ENCODE peak calls at places on chromosomes 6 and 20, in six cellular contexts. E is H1, K is GM12891, I is HepG2, X is K562, F is GM12878. A is an unnamed sample.

GRCh38 chr20:2446845-2447244 is 23.7 kb downstream of the SNRPB start:
- DNase-seq in E (no peak), K (no peak), I (no peak), X (no peak), F (no peak), A (no peak)

GRCh38 chr6:41342241-41342640 is 6.8 kb downstream of the NCR2 start:
- DNase-seq in E (no peak), K (no peak), I (no peak), X (no peak), F (no peak), A (no peak)

GRCh38 chr6:33183071-33183683 is 9.1 kb downstream of the COL11A2 start:
- DNase-seq in E (no peak), K (no peak), I (no peak), X (no peak), F (no peak), A (no peak)

GRCh38 chr6:25953733-25954132 is 8.9 kb upstream of the TRIM38 start:
- DNase-seq in E (no peak), K (no peak), I (no peak), X (no peak), F (no peak), A (no peak)

GRCh38 chr6:154500769-154501171 is 9.7 kb downstream of the CNKSR3 start:
- DNase-seq in E (no peak), K (no peak), I (peak), X (peak), F (no peak), A (no peak)

GRCh38 chr6:120147218-120147871 is 797.8 kb upstream of the MAN1A1 start:
- DNase-seq in E (no peak), K (no peak), I (no peak), X (no peak), F (no peak), A (no peak)

GRCh38 chr6:38153076-38153475 is 333.5 kb downstream of the ZFAND3 start:
- DNase-seq in E (no peak), K (no peak), I (no peak), X (no peak), F (no peak), A (no peak)

GRCh38 chr20:61888101-61888865 is 177.4 kb downstream of the TAF4 start:
- DNase-seq in E (no peak), K (no peak), I (no peak), X (no peak), F (no peak), A (no peak)

GRCh38 chr20:9130407-9130995 is 61.6 kb downstream of the PLCB4 start:
- DNase-seq in E (no peak), K (no peak), I (no peak), X (no peak), F (no peak), A (no peak)

GRCh38 chr20:25196701-25197120 is 1.2 kb downstream of the ENTPD6 start:
- DNase-seq in E (no peak), K (no peak), I (no peak), X (no peak), F (no peak), A (no peak)

GRCh38 chr20:57993738-57994431 is 234.6 kb downstream of the ANKRD60 start:
- DNase-seq in E (no peak), K (no peak), I (no peak), X (no peak), F (no peak), A (no peak)

GRCh38 chr20:32970973-32971300 is 33.3 kb downstream of the SUN5 start:
- DNase-seq in E (no peak), K (no peak), I (no peak), X (no peak), F (no peak), A (no peak)

GRCh38 chr20:33131949-33132822 is 35.8 kb upstream of the BPIFA2 start:
- DNase-seq in E (no peak), K (no peak), I (no peak), X (no peak), F (no peak), A (no peak)

DNA sequence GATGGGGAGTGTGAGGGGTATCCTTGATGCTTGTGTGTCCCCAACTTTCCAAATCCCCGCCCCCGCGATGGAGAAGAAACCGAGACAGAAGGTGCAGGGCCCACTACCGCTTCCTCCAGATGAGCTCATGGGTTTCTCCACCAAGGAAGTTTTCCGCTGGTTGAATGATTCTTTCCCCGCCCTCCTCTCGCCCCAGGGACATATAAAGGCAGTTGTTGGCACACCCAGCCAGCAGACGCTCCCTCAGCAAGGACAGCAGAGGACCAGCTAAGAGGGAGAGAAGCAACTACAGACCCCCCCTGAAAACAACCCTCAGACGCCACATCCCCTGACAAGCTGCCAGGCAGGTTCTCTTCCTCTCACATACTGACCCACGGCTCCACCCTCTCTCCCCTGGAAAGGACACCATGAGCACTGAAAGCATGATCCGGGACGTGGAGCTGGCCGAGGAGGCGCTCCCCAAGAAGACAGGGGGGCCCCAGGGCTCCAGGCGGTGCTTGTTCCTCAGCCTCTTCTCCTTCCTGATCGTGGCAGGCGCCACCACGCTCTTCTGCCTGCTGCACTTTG is at the start of gene TNF:
- DNase-seq in E (no peak), K (peak), I (no peak), X (no peak), F (peak), A (no peak)
- TF ChIP-seq POLR2A in E (no peak), K (peak), I (no peak), X (no peak), F (peak), A (peak)

GRCh38 chr6:36698196-36698595 is 570 bp downstream of the RAB44 start:
- DNase-seq in E (no peak), K (no peak), I (no peak), X (no peak), F (no peak), A (no peak)
- TF ChIP-seq POLR2AphosphoS5 in E (no peak), K (no peak), I (no peak), X (no peak), F (no peak), A (no peak)

DNA sequence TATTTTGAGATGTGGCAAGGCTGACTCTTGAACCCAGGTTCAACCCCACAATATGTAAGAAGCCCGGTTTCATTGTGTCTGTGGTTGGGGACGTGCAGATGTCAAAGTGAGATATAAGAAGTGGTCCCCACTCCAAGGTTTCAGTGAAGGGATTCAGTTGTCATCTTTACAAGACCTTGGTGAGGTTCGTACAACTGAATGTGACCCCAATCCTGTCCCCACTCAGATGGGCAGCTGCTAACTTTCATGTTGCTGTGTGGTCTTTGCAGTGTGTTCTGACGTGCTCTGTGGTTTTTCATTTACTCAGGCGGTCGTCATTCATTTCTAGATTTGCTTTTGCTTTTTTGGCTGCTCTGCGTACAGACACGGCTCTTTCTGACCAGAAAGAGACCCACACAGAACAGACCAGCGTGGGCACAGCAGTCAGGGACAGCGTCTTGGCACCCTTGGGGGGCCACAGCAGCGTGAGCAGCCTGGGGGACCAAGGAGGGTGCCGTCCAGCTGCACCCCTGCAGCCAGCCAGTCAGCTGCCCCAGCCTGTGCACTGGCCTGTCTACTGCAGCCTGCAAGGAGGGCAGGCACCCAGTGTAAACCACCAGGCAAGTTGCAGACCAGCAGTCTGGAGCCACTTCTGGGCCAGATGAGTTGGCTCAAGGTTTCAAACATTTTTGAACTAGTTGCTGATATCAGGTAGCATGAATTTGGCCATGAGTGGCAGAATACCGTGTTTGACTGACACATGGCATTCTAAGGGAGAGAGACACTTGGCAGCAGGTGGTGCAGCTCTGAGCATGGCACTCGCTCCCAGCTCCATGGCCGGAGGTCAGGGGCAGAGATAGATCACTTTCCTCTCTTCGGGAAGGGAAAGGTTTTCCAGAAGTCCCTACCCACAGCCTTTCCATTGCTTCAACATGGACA is 49.4 kb upstream of the IRF4 start:
- DNase-seq in E (no peak), K (no peak), I (no peak), X (no peak), F (peak), A (no peak)
- TF ChIP-seq TAF1 in E (no peak), K (no peak), I (no peak), X (no peak), F (peak), A (no peak)

GRCh38 chr6:42727084-42727601 is 4.7 kb upstream of the PRPH2 start:
- DNase-seq in E (no peak), K (no peak), I (no peak), X (no peak), F (no peak), A (no peak)
- TF ChIP-seq POLR2A in E (no peak), K (no peak), I (no peak), X (no peak), F (no peak), A (no peak)

GRCh38 chr6:139754898-139755754 is 380.7 kb upstream of the CITED2 start:
- DNase-seq in E (no peak), K (no peak), I (peak), X (no peak), F (no peak), A (no peak)

GRCh38 chr6:139759086-139759485 is 384.6 kb upstream of the CITED2 start:
- DNase-seq in E (no peak), K (no peak), I (no peak), X (no peak), F (no peak), A (no peak)

GRCh38 chr6:139762587-139763031 is 388.2 kb upstream of the CITED2 start:
- DNase-seq in E (no peak), K (no peak), I (no peak), X (no peak), F (peak), A (no peak)

GRCh38 chr6:139756381-139756780 is 381.9 kb upstream of the CITED2 start:
- DNase-seq in E (no peak), K (no peak), I (no peak), X (no peak), F (no peak), A (no peak)

GRCh38 chr6:139757766-139758655 is 383.6 kb upstream of the CITED2 start:
- DNase-seq in E (no peak), K (no peak), I (no peak), X (no peak), F (no peak), A (no peak)
- TF ChIP-seq POLR2AphosphoS5 in E (no peak), K (no peak), I (no peak), X (no peak), F (no peak), A (no peak)

GRCh38 chr6:136989591-136990578 is 54.9 kb downstream of the IL20RA start:
- DNase-seq in E (peak), K (no peak), I (no peak), X (no peak), F (no peak), A (no peak)
- TF ChIP-seq TAF1 in E (peak), K (no peak), I (no peak), X (no peak), F (no peak), A (no peak)

DNA sequence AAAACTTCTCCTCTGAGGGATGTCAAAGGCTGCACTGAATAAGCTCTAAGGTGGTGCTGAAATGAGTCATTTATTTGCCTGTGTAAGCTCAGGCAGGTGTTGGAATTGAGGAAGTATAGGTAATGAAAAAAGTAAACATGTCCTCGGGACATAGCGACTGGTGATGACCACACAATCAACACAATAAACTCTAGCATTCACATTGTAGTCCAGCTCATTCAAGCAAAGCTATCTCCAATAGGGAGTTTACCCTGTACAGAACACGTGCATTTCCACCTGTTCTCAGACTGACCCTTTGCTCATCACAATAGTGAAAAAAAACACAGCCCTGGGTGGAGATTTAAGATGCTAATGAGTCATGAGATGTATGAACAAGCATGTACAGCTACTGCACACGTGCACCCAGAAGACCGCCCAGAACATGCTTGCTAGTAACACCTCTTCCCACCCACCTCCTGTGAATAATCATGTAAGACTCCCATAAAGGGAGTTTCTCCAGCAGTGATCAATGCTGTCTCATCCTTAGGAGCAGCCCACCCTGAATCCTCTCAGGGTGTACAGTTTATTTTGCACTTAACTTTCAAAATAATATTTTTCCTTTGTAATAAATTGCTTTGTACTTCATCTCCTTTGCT is 33.0 kb upstream of the POU5F1 start:
- DNase-seq in E (no peak), K (no peak), I (peak), X (no peak), F (peak), A (no peak)
- TF ChIP-seq POLR2A in E (no peak), K (no peak), I (no peak), X (peak), F (no peak), A (peak)

GRCh38 chr6:15662246-15663056 is at the start of gene DTNBP1:
- DNase-seq in E (no peak), K (peak), I (peak), X (peak), F (peak), A (peak)
- TF ChIP-seq POLR2AphosphoS5 in E (no peak), K (no peak), I (peak), X (peak), F (peak), A (peak)

A was measured in GM12892.